ENCODE peak calls at places on chromosomes 11 and 22, in five cellular contexts. L is neural progenitor cell; R is adrenal gland; Y is pancreas; U is CD8-positive, alpha-beta memory T cell. K is an unnamed sample.

GRCh38 chr11:74023291-74023690 is 14.4 kb upstream of the UCP3 start:
- DNase-seq in Y (no peak), U (no peak), L (no peak), R (no peak), K (no peak)

GRCh38 chr11:61610905-61611304 is 30.0 kb upstream of the SYT7 start:
- DNase-seq in R (no peak), L (no peak), U (no peak), Y (peak; percentile 49), K (no peak)

GRCh38 chr11:12744831-12745502 is 70.7 kb downstream of the TEAD1 start:
- DNase-seq in L (peak; percentile 19), R (peak; percentile 20), U (no peak), Y (no peak), K (no peak)

GRCh38 chr11:31645747-31646146 is 136.2 kb downstream of the ELP4 start:
- DNase-seq in U (no peak), L (no peak), Y (no peak), R (peak; percentile 24), K (no peak)

GRCh38 chr11:6646040-6646439 is 9.6 kb downstream of the DCHS1 start:
- DNase-seq in L (no peak), Y (peak; percentile 52), R (peak; percentile 40), U (no peak), K (no peak)

GRCh38 chr22:48359613-48359965 is 1468.1 kb downstream of the BRD1 start:
- DNase-seq in U (no peak), R (no peak), Y (no peak), L (no peak), K (no peak)

GRCh38 chr11:63504054-63504453 is 1.8 kb upstream of the LGALS12 start:
- DNase-seq in L (no peak), Y (no peak), U (no peak), R (no peak), K (no peak)

GRCh38 chr11:2797181-2797711 is 88.3 kb downstream of the CDKN1C start:
- DNase-seq in Y (peak; percentile 64), L (no peak), R (peak; percentile 56), U (no peak), K (peak; percentile 10)

GRCh38 chr11:113168358-113168757 is 146.0 kb upstream of the TTC12 start:
- DNase-seq in R (no peak), Y (no peak), L (no peak), U (no peak), K (no peak)

GRCh38 chr22:44305888-44306287 is 6.9 kb downstream of the SHISAL1 start:
- DNase-seq in Y (peak; percentile 28), U (no peak), R (no peak), L (no peak), K (no peak)

GRCh38 chr11:3132271-3132781 is 32.8 kb downstream of the OSBPL5 start:
- DNase-seq in L (no peak), U (no peak), Y (peak; percentile 43), R (no peak), K (peak; percentile 42)

GRCh38 chr22:32579533-32580220 is 105.1 kb downstream of the FBXO7 start:
- DNase-seq in R (peak; percentile 22), U (no peak), Y (no peak), L (no peak), K (no peak)

GRCh38 chr11:114059278-114059983 is at the start of gene ZBTB16:
- DNase-seq in R (peak; percentile 86), Y (peak; percentile 97), U (peak; percentile 71), L (peak; percentile 95), K (peak; percentile 94)

GRCh38 chr11:126884192-126884973 is 116.2 kb downstream of the KIRREL3 start:
- DNase-seq in R (no peak), Y (no peak), L (no peak), U (no peak), K (no peak)

GRCh38 chr22:19875531-19876313 is 21.0 kb upstream of the GNB1L start:
- DNase-seq in Y (peak; percentile 62), U (no peak), L (peak; percentile 1), R (no peak), K (peak; percentile 21)

GRCh38 chr11:124841186-124841585 is 24.0 kb upstream of the ROBO3 start:
- DNase-seq in Y (no peak), R (no peak), U (no peak), L (no peak), K (no peak)

GRCh38 chr11:111460752-111461305 is 51.4 kb downstream of the BTG4 start:
- DNase-seq in R (no peak), L (no peak), U (no peak), Y (no peak), K (no peak)

GRCh38 chr11:11605821-11606450 is 15.9 kb downstream of the GALNT18 start:
- DNase-seq in R (no peak), U (no peak), L (no peak), Y (no peak), K (no peak)

GRCh38 chr11:74636633-74637184 is 44.3 kb downstream of the POLD3 start:
- DNase-seq in L (no peak), U (no peak), Y (no peak), R (no peak), K (no peak)

GRCh38 chr22:47460870-47461269 is 698.4 kb downstream of the TBC1D22A start:
- DNase-seq in U (no peak), Y (no peak), L (no peak), R (peak; percentile 48), K (no peak)

GRCh38 chr11:46271407-46271806 is 6.1 kb upstream of the CREB3L1 start:
- DNase-seq in Y (no peak), L (no peak), R (no peak), U (no peak), K (no peak)

GRCh38 chr11:101912823-101913284 is 2.0 kb upstream of the CEP126 start:
- DNase-seq in L (no peak), Y (no peak), R (no peak), U (no peak), K (no peak)

GRCh38 chr22:46068176-46068907 is 82.0 kb upstream of the PPARA start:
- DNase-seq in R (no peak), Y (no peak), L (no peak), U (no peak), K (no peak)

GRCh38 chr11:22666700-22667439 is 459 bp downstream of the GAS2 start:
- DNase-seq in Y (peak; percentile 89), R (peak; percentile 52), U (no peak), L (peak; percentile 78), K (peak; percentile 5)

GRCh38 chr11:26204839-26205238 is 127.1 kb upstream of the ANO3 start:
- DNase-seq in Y (no peak), U (no peak), L (no peak), R (no peak), K (no peak)

GRCh38 chr11:9461760-9462134 is 935 bp downstream of the ZNF143 start:
- DNase-seq in U (no peak), L (no peak), R (no peak), Y (no peak), K (no peak)

GRCh38 chr11:18239655-18240054 is 3.1 kb upstream of the SAA4 start:
- DNase-seq in Y (no peak), U (no peak), R (no peak), L (no peak), K (no peak)

GRCh38 chr11:125464671-125465070 is 31.4 kb downstream of the FEZ1 start:
- DNase-seq in U (no peak), L (no peak), R (no peak), Y (no peak), K (no peak)

GRCh38 chr22:44970291-44970690 is 39.5 kb downstream of the PHF21B start:
- DNase-seq in L (no peak), Y (no peak), R (no peak), U (no peak), K (no peak)

GRCh38 chr11:35529971-35530495 is 4.6 kb upstream of the PAMR1 start:
- DNase-seq in U (no peak), Y (no peak), R (no peak), L (no peak), K (no peak)

GRCh38 chr11:133500435-133500834 is 31.9 kb downstream of the OPCML start:
- DNase-seq in U (no peak), Y (no peak), L (no peak), R (no peak), K (no peak)

GRCh38 chr11:76243157-76243556 is 36.9 kb upstream of the WNT11 start:
- DNase-seq in Y (peak; percentile 47), L (peak; percentile 70), U (no peak), R (no peak), K (no peak)

GRCh38 chr11:134224710-134225662 is 515 bp downstream of the VPS26B start:
- DNase-seq in R (peak; percentile 83), Y (peak; percentile 82), L (peak; percentile 80), U (peak; percentile 33), K (peak; percentile 86)

GRCh38 chr11:114821626-114822025 is 143.3 kb downstream of the NXPE2 start:
- DNase-seq in R (peak; percentile 56), U (no peak), L (no peak), Y (no peak), K (peak; percentile 28)

GRCh38 chr22:25403284-25403606 is 161.2 kb upstream of the GRK3 start:
- DNase-seq in L (no peak), R (no peak), U (no peak), Y (no peak), K (no peak)
- H3K4me3 ChIP-seq in L (no peak overlapping the region), R (peak overlapping the region; percentile 100), U (no peak overlapping the region), Y (no peak overlapping the region), K (peak overlapping the region; percentile 81)

DNA sequence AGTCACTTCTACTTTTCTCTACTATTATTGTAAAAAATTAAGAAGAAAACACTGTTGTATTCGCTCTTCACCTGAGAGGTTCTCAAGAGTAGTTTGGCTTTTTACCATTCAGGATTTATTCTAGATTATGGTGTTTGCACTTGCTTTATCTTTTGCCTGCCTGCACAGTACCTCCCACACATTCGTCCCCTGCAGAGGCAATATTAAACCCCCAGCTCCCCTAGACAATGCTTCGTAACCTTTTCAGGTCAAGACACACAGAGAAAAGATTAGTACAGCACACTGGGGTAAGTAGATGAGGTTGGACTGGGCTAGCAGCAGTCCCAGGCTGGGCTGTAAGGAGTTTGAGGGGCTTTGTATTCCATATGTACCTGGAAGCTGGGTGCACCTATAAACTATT is 62.4 kb downstream of the TNRC6B start:
- DNase-seq in R (no peak), Y (no peak), L (peak; percentile 75), U (no peak), K (no peak)
- H3K27ac ChIP-seq in R (no peak overlapping the region), Y (no peak overlapping the region), L (no peak overlapping the region), U (no peak overlapping the region), K (no peak overlapping the region)

GRCh38 chr11:131734871-131735270 is 364.5 kb downstream of the NTM start:
- DNase-seq in L (no peak), Y (no peak), R (no peak), U (no peak), K (no peak)
- H3K27me3 ChIP-seq in L (no peaks in the 10 kb centered on the region), Y (no peaks in the 10 kb centered on the region), R (no peaks in the 10 kb centered on the region), U (no peaks in the 10 kb centered on the region), K (no peaks in the 10 kb centered on the region)

DNA sequence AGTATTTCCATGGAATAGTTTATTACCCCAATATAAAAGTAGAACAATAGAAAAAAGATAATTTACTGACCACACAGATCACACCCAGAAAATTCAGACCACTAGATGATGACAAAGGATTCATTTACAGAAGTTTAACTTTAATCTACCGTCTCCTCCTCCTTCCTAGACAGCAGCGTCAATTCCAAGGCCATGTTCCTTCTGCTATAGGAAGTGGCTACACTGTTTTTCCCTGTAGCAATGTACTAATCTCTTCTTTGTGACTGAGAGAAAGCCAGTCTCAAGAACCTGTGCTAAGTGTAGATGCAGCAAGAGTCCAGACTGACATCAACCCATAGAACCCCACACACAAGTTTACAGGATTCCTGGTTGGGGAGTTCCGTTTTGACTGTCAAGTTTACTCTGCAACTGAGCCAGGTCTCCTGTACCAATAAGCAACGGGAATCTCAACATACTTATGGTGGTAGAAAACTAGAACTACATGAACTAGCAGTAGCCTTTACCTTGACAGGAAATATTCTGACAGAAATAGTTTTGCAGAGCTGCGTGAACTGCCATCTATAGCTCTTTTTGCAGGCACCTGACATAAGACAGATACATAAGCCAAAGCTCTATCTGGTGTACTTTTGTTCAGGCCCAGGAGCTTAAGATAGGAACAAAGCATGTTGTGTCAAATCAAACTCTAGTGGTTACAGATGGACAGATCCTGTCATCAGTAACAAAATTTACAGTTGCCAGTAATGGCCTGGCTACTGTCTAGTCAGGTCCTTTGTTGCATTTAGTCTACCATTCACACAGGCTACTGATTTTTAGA is 42.9 kb downstream of the MRTFA start:
- DNase-seq in Y (no peak), U (no peak), L (no peak), R (no peak), K (no peak)
- H3K4me3 ChIP-seq in Y (no peak overlapping the region), U (no peak overlapping the region), L (no peak overlapping the region), R (no peak overlapping the region), K (no peak overlapping the region)

K was measured in dorsolateral prefrontal cortex.